ENCODE peak calls at places on chromosomes 16 and 17, in seven cellular contexts. U is A549, L is substantia nigra, I is G401, T is Daoy, B is vagina, N is HT-29. E is an unnamed sample.

GRCh38 chr16:9647981-9648701 is 534.1 kb downstream of the GRIN2A start:
- DNase-seq in T (peak), L (no peak), B (no peak), I (peak), N (peak), U (peak), E (peak)

GRCh38 chr16:3346041-3346440 is 9.6 kb upstream of the OR2C1 start:
- DNase-seq in L (no peak), T (no peak), U (no peak), B (no peak), I (no peak), N (no peak), E (no peak)

GRCh38 chr16:68993885-68994284 is 111.6 kb upstream of the HAS3 start:
- DNase-seq in L (no peak), U (peak), I (no peak), T (peak), B (no peak), N (peak), E (peak)

GRCh38 chr16:3767333-3767977 is 50.1 kb upstream of the TRAP1 start:
- DNase-seq in N (no peak), B (no peak), T (no peak), L (no peak), U (no peak), I (no peak), E (no peak)

GRCh38 chr17:27384261-27384701 is 72.0 kb upstream of the KSR1 start:
- DNase-seq in U (peak), T (peak), L (peak), B (no peak), N (no peak), I (peak), E (peak)

GRCh38 chr16:84475643-84476240 is 28.7 kb downstream of the MEAK7 start:
- DNase-seq in I (no peak), U (no peak), N (no peak), T (no peak), L (no peak), B (peak), E (peak)

GRCh38 chr17:13153036-13153435 is 135.2 kb upstream of the ELAC2 start:
- DNase-seq in U (no peak), N (no peak), I (no peak), T (no peak), B (no peak), L (no peak), E (no peak)

GRCh38 chr16:25012525-25012991 is 2.6 kb downstream of the ARHGAP17 start:
- DNase-seq in U (no peak), N (peak), B (no peak), T (peak), I (no peak), L (no peak), E (peak)

GRCh38 chr17:40515491-40516041 is 14.1 kb upstream of the TNS4 start:
- DNase-seq in U (no peak), T (no peak), L (no peak), N (no peak), I (no peak), B (no peak), E (no peak)